ENCODE peak calls at places on chromosomes 11 and 22, in eight cellular contexts. C is brain microvascular endothelial cell, J is hepatocyte, U is IMR-90, B is psoas muscle, K is bronchial epithelial cell, M is thyroid gland, S is gastrocnemius medialis. L is an unnamed sample. For H3K27me3, the result is how much of the 10 kb centered on the place peaks cover.

GRCh38 chr22:19169947-19170318 is 8.6 kb downstream of the SLC25A1 start:
- DNase-seq in C (no peak), S (no peak), K (no peak), M (no peak), J (no peak), B (no peak), U (no peak), L (no peak)

GRCh38 chr11:27464155-27464759 is 8.3 kb downstream of the LGR4 start:
- DNase-seq in J (peak), U (peak), M (peak), S (no peak), K (peak), C (no peak), B (no peak), L (no peak)

GRCh38 chr11:57131080-57131790 is 50.5 kb upstream of the LRRC55 start:
- DNase-seq in S (no peak), K (peak), U (peak), J (peak), C (peak), M (peak), B (no peak), L (peak)

GRCh38 chr22:20957691-20958440 is 9.2 kb upstream of the AIFM3 start:
- DNase-seq in K (no peak), S (no peak), B (peak), J (peak), C (no peak), U (no peak), M (peak), L (peak)

GRCh38 chr22:36999463-36999862 is 19.8 kb downstream of the TST start:
- DNase-seq in J (no peak), U (no peak), B (no peak), M (no peak), K (no peak), S (no peak), C (no peak), L (no peak)

GRCh38 chr11:2825886-2826678 is 59.5 kb downstream of the CDKN1C start:
- DNase-seq in J (peak), B (peak), M (peak), S (peak), C (peak), K (peak), U (peak), L (peak)

GRCh38 chr11:85732968-85733367 is 47.0 kb upstream of the CCDC89 start:
- DNase-seq in U (no peak), K (no peak), B (no peak), J (no peak), M (no peak), S (no peak), C (no peak), L (no peak)

GRCh38 chr22:38086942-38087341 is 3.0 kb upstream of the SLC16A8 start:
- DNase-seq in C (no peak), B (peak), S (no peak), J (no peak), K (no peak), U (no peak), M (no peak), L (no peak)

GRCh38 chr11:122791836-122792235 is 46.5 kb upstream of the CRTAM start:
- DNase-seq in B (no peak), M (no peak), J (peak), K (no peak), U (peak), C (peak), S (no peak), L (no peak)

GRCh38 chr11:121958978-121959340 is 157.1 kb downstream of the BLID start:
- DNase-seq in M (no peak), C (no peak), B (no peak), S (no peak), K (peak), J (no peak), U (peak), L (no peak)

GRCh38 chr22:28909375-28909774 is 26.0 kb downstream of the ZNRF3 start:
- DNase-seq in J (no peak), C (peak), K (no peak), M (no peak), U (peak), B (no peak), S (no peak), L (no peak)

GRCh38 chr11:107496011-107496410 is 38.4 kb upstream of the CWF19L2 start:
- DNase-seq in B (no peak), C (peak), M (no peak), U (peak), J (no peak), K (peak), S (no peak), L (no peak)

GRCh38 chr11:117535201-117535869 is 207.7 kb downstream of the CEP164 start:
- DNase-seq in M (peak), B (peak), J (no peak), U (no peak), S (peak), C (no peak), K (no peak), L (no peak)

GRCh38 chr22:47190957-47191323 is 428.5 kb downstream of the TBC1D22A start:
- DNase-seq in S (no peak), B (peak), K (no peak), J (no peak), C (no peak), U (no peak), M (peak), L (no peak)

GRCh38 chr11:71112990-71113389 is 139.4 kb downstream of the SHANK2 start:
- DNase-seq in M (peak), S (no peak), K (no peak), J (no peak), B (no peak), U (no peak), C (no peak), L (peak)

GRCh38 chr22:49023879-49024774 is 803.5 kb downstream of the BRD1 start:
- DNase-seq in B (peak), U (no peak), J (no peak), S (no peak), C (no peak), M (no peak), K (no peak), L (no peak)

GRCh38 chr11:28966951-28967350 is 858.8 kb downstream of the METTL15 start:
- DNase-seq in C (no peak), M (no peak), B (no peak), S (no peak), U (peak), J (no peak), K (peak), L (no peak)

GRCh38 chr11:72738199-72739141 is 13.7 kb downstream of the ARAP1 start:
- DNase-seq in J (peak), U (peak), B (peak), K (peak), S (peak), M (peak), C (no peak), L (no peak)

GRCh38 chr11:28767574-28767973 is 659.4 kb downstream of the METTL15 start:
- DNase-seq in C (peak), M (no peak), U (peak), K (peak), J (no peak), S (no peak), B (no peak), L (no peak)

GRCh38 chr22:45696227-45696626 is 24.6 kb downstream of the ATXN10 start:
- DNase-seq in K (no peak), B (no peak), U (no peak), J (no peak), C (no peak), S (no peak), M (no peak), L (no peak)

GRCh38 chr11:5690736-5691135 is 1.1 kb downstream of the TRIM22 start:
- DNase-seq in J (no peak), S (no peak), C (no peak), U (peak), B (no peak), K (peak), M (no peak), L (no peak)

GRCh38 chr22:17779286-17780115 is 5.2 kb upstream of the BID start:
- DNase-seq in C (no peak), B (peak), J (no peak), M (no peak), K (no peak), S (no peak), U (no peak), L (no peak)

GRCh38 chr11:68398870-68399865 is 61.4 kb upstream of the PPP6R3 start:
- DNase-seq in S (peak), M (peak), C (no peak), J (no peak), B (peak), K (no peak), U (no peak), L (no peak)

GRCh38 chr11:129731316-129731715 is 84.3 kb upstream of the TMEM45B start:
- DNase-seq in B (no peak), J (no peak), U (no peak), K (peak), C (no peak), M (no peak), S (no peak), L (no peak)

GRCh38 chr22:30252411-30253204 is 6.0 kb upstream of the LIF start:
- DNase-seq in S (no peak), U (no peak), K (peak), M (no peak), J (no peak), B (no peak), C (no peak), L (no peak)

GRCh38 chr11:24386551-24387404 is 110.1 kb upstream of the LUZP2 start:
- DNase-seq in M (no peak), B (no peak), J (peak), S (no peak), U (peak), C (peak), K (peak), L (peak)

GRCh38 chr22:23419931-23420330 is 160.2 kb downstream of the IGLL1 start:
- DNase-seq in U (no peak), M (no peak), J (no peak), K (no peak), S (no peak), B (no peak), C (no peak), L (no peak)

GRCh38 chr11:43268161-43268560 is 43.6 kb upstream of the API5 start:
- DNase-seq in S (peak), J (peak), C (no peak), K (no peak), M (no peak), B (peak), U (no peak), L (no peak)

DNA sequence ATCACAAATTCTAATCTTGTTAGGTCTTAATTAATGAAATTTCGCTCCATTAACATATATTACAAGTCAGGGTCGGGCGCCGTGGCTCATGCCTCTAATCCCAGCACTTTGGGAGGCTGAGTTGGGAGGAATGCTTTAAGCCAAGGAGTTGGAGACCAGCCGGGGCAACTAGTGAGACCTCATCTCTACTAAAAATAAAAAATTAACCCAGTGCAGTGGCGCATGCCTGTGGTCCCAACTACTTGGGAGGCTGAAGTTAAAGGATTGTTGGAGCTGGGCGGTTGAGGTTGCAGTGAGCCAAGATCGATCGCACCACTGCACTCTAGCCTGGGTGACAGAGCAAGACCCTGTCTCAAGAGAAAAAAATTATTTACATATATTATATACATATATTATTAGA is 1.9 kb downstream of the TMA7B start:
- DNase-seq in J (no peak), C (no peak), M (no peak), U (no peak), S (no peak), K (no peak), B (no peak), L (no peak)
- H3K4me3 ChIP-seq in J (no peak), C (no peak), M (no peak), U (no peak), S (no peak), K (no peak), B (no peak), L (no peak)

DNA sequence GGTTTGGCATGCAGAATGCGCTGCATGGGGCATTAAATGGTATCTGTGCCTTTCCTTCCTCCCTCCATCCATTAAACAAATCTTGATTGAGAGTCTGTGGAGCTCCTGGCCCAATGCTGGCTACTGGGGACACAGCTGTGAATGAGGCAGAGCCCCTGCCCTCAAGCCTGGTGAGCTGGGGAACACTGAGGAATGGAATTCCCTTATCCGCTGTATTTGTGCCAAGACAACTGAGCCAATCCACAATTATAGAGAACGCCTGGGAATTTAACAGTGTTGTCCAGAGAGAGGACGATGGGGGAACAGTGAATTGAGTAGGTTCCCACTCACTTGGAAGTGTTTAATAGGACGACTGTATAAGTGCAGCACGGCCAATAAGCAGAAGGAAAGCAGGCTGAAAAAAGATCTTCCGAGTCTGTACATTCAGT is 296.0 kb downstream of the MIAT start:
- DNase-seq in U (no peak), M (no peak), K (no peak), J (no peak), B (no peak), S (no peak), C (no peak), L (no peak)
- H3K27me3 ChIP-seq in U (under half), M (under half), K (under half), J (half or more), B (half or more), S (under half), C (under half), L (under half)

GRCh38 chr11:119436093-119436492 is 13.1 kb upstream of the THY1 start:
- DNase-seq in C (no peak), U (no peak), J (no peak), M (no peak), S (no peak), K (no peak), B (no peak), L (no peak)

GRCh38 chr11:119432484-119433368 is 9.8 kb upstream of the THY1 start:
- DNase-seq in U (peak), J (peak), B (no peak), K (peak), S (no peak), C (peak), M (no peak), L (no peak)

GRCh38 chr11:119434531-119435330 is 11.8 kb upstream of the THY1 start:
- DNase-seq in K (no peak), U (no peak), C (no peak), B (no peak), M (no peak), S (no peak), J (no peak), L (no peak)

GRCh38 chr11:119431523-119431922 is 8.6 kb upstream of the THY1 start:
- DNase-seq in U (no peak), K (no peak), M (no peak), B (no peak), J (no peak), S (no peak), C (no peak), L (no peak)

DNA sequence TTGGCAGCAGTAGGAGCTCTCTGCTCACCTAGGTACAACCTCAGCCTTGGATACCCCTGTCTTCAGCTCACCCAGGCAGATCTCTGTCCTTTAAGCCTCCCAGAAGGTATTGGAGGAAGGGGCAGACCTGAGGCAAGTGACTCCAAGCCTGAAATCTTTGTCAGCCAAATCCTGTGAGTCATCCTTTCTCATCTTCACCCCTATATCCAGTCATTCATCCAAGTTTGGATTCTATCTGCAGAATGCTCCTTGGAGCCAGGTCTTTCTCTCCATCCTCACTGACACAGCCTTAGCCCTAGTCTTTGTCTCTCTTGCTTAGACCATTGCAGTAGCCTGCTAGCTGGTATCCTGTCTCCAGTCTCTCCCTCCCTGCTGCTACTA is 10.4 kb upstream of the THY1 start:
- DNase-seq in J (no peak), S (no peak), B (no peak), K (peak), U (peak), M (no peak), C (no peak), L (no peak)
- H3K4me3 ChIP-seq in J (no peak), S (no peak), B (no peak), K (no peak), U (no peak), M (no peak), C (no peak), L (no peak)

GRCh38 chr22:22137891-22138290 is 106.7 kb upstream of the VPREB1 start:
- DNase-seq in J (no peak), C (no peak), K (no peak), M (no peak), S (no peak), B (no peak), U (no peak), L (no peak)
- H3K27me3 ChIP-seq in J (under half), C (half or more), K (under half), M (under half), S (under half), B (under half), U (under half), L (under half)

DNA sequence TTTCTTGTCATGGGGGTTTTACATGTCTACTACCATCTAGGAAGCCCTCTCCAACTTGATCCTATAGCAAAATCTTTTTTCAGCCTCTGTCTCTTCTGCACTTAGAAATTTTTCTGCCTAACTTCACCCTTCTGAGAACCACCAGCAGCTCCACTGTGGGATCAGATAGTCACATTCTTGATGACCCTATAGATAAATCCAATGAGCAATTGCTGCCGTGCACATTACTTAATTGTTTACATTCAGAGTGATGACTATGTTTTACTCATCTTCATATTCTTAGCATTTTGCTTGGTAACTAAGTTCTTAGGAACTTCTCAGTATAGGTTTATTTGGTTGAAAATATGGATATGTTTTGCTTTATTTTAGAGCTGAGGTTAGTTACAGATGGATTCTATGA is 12.4 kb upstream of the ETS1 start:
- DNase-seq in B (no peak), J (no peak), K (peak), M (no peak), C (peak), U (peak), S (no peak), L (no peak)
- H3K4me3 ChIP-seq in B (no peak), J (no peak), K (no peak), M (no peak), C (no peak), U (no peak), S (no peak), L (no peak)

DNA sequence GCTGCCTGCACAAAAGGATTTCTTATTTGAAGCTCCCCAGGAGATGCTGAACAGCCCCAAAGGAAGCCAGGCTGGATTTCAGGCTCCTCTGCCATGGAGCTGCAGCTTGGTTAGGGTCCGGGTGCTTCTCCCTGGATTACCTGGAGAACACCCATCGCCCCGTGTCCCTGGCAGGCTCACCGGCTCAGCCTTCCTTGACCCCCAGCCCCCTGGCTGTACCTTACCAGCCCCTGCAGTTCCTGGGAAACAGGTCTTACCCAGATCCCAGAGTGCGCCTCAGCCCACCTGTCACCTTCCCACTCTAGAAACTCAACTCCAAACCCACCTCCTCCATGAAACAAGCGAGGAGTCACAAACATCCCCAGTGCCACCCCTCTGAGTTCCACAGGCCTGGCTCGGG is 45.3 kb upstream of the CD5 start:
- DNase-seq in U (no peak), M (no peak), J (no peak), B (no peak), K (no peak), S (no peak), C (no peak), L (no peak)
- H3K27me3 ChIP-seq in U (under half), M (under half), J (under half), B (under half), K (under half), S (under half), C (under half), L (under half)

DNA sequence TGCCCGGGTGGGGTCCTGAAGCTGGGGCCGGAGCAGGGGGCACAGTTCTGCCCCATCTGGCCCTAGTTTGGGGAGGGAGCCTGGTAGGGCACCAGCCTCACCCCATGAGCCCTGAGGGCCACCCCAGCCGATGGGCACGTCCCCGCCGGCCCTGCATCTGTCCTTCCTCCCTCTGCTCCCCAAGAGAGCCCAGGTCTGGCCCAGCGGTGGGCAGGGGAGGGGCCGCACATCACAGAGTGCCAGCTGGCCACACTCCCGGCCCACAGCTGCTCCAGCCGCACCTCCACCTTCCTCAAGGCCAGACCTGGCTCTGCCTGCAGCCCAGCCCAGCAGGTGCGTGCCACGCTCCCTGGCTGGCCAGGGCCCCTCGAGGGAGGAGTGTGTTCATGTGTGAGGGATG is 21.6 kb downstream of the BRSK2 start:
- DNase-seq in C (no peak), M (no peak), B (no peak), K (no peak), U (no peak), J (no peak), S (no peak), L (no peak)
- H3K4me3 ChIP-seq in C (no peak), M (no peak), B (no peak), K (no peak), U (no peak), J (no peak), S (no peak), L (no peak)

L was measured in Caco-2.